ENCODE peak calls at places on chromosomes 2 and 18, in five cellular contexts. One of them, this sample, is unnamed.

GRCh38 chr2:62197609-62198236 is 1.8 kb downstream of the B3GNT2 start:
- DNase-seq in Caki2: peak; percentile 14
- DNase-seq in Calu3: peak; percentile 42
- DNase-seq in HCT116: no peak
- DNase-seq in NCI-H774: no peak
- DNase-seq in this sample: no peak

GRCh38 chr2:209074711-209075110 is 349.1 kb upstream of the MAP2 start:
- DNase-seq in HCT116: no peak
- DNase-seq in Calu3: no peak
- DNase-seq in NCI-H774: no peak
- DNase-seq in Caki2: no peak
- DNase-seq in this sample: no peak

GRCh38 chr2:239793851-239794250 is 231.3 kb downstream of the NDUFA10 start:
- DNase-seq in Caki2: no peak
- DNase-seq in Calu3: no peak
- DNase-seq in NCI-H774: no peak
- DNase-seq in HCT116: no peak
- DNase-seq in this sample: no peak

GRCh38 chr2:120820885-120821279 is 85.2 kb downstream of the GLI2 start:
- DNase-seq in Caki2: peak; percentile 38
- DNase-seq in HCT116: no peak
- DNase-seq in Calu3: no peak
- DNase-seq in NCI-H774: no peak
- DNase-seq in this sample: peak; percentile 58

GRCh38 chr2:113124181-113124961 is 3.0 kb upstream of the IL1RN start:
- DNase-seq in NCI-H774: no peak
- DNase-seq in Calu3: peak; percentile 36
- DNase-seq in HCT116: no peak
- DNase-seq in Caki2: no peak
- DNase-seq in this sample: peak; percentile 28

GRCh38 chr2:9778012-9778411 is 65.3 kb upstream of the TAF1B start:
- DNase-seq in NCI-H774: no peak
- DNase-seq in Calu3: no peak
- DNase-seq in HCT116: peak; percentile 28
- DNase-seq in Caki2: no peak
- DNase-seq in this sample: no peak

GRCh38 chr2:46305767-46306166 is 8.6 kb downstream of the EPAS1 start:
- DNase-seq in HCT116: no peak
- DNase-seq in Caki2: no peak
- DNase-seq in NCI-H774: no peak
- DNase-seq in Calu3: no peak
- DNase-seq in this sample: no peak

GRCh38 chr18:47944972-47945843 is 14.7 kb upstream of the SMAD2 start:
- DNase-seq in HCT116: no peak
- DNase-seq in Calu3: no peak
- DNase-seq in NCI-H774: no peak
- DNase-seq in Caki2: peak; percentile 57
- DNase-seq in this sample: peak; percentile 87

This sample was measured in amniotic epithelial cell.